ENCODE peak calls at places on chromosome 20, in six cellular contexts. T, Z, W, U, M and I are unnamed samples.

GRCh38 chr20:11553603-11554002 is 364.1 kb upstream of the BTBD3 start:
- DNase-seq in T (no peak), U (no peak), Z (no peak), M (no peak), W (no peak), I (no peak)

GRCh38 chr20:49990310-49990720 is 7.5 kb downstream of the SNAI1 start:
- DNase-seq in M (no peak), U (no peak), T (no peak), Z (no peak), W (no peak), I (no peak)

GRCh38 chr20:58019027-58019849 is 209.2 kb downstream of the ANKRD60 start:
- DNase-seq in Z (no peak), T (no peak), U (no peak), M (no peak), W (no peak), I (no peak)

GRCh38 chr20:56801991-56802740 is 173.1 kb downstream of the TFAP2C start:
- DNase-seq in Z (no peak), W (no peak), M (no peak), T (no peak), U (no peak), I (no peak)

GRCh38 chr20:23298155-23298554 is 52.4 kb upstream of the NXT1 start:
- DNase-seq in U (no peak), Z (no peak), W (no peak), M (no peak), T (no peak), I (no peak)

GRCh38 chr20:59299961-59300340 is 460 bp upstream of the EDN3 start:
- DNase-seq in U (no peak), Z (no peak), T (peak), M (no peak), W (no peak), I (no peak)

GRCh38 chr20:47198254-47198671 is 158.2 kb downstream of the ZMYND8 start:
- DNase-seq in T (no peak), Z (no peak), W (no peak), M (no peak), U (no peak), I (peak)

GRCh38 chr20:58007947-58008346 is 220.5 kb downstream of the ANKRD60 start:
- DNase-seq in M (no peak), W (no peak), U (no peak), Z (no peak), T (no peak), I (no peak)

GRCh38 chr20:24968278-24968677 is 19.2 kb downstream of the CST7 start:
- DNase-seq in T (no peak), W (no peak), Z (no peak), U (no peak), M (no peak), I (no peak)

GRCh38 chr20:8431538-8432434 is 299.7 kb downstream of the PLCB1 start:
- DNase-seq in Z (no peak), U (no peak), M (peak), T (peak), W (no peak), I (no peak)

GRCh38 chr20:18628330-18628941 is 40.6 kb downstream of the DTD1 start:
- DNase-seq in U (no peak), W (no peak), Z (no peak), T (peak), M (no peak), I (no peak)

GRCh38 chr20:53262294-53262840 is 290.2 kb downstream of the TSHZ2 start:
- DNase-seq in Z (no peak), M (no peak), U (no peak), T (no peak), W (no peak), I (no peak)

GRCh38 chr20:17889226-17889625 is 79.4 kb downstream of the SNX5 start:
- DNase-seq in W (no peak), Z (no peak), T (no peak), U (no peak), M (no peak), I (no peak)

GRCh38 chr20:59042796-59043621 is 423 bp upstream of the PRELID3B start:
- DNase-seq in U (peak), T (peak), Z (peak), W (peak), M (peak), I (peak)

GRCh38 chr20:44496976-44497375 is 21.3 kb downstream of the TTPAL start:
- DNase-seq in T (no peak), M (no peak), U (peak), W (no peak), Z (no peak), I (peak)

GRCh38 chr20:60255426-60255825 is 297.2 kb downstream of the CDH26 start:
- DNase-seq in W (no peak), T (no peak), U (no peak), M (no peak), Z (no peak), I (no peak)

GRCh38 chr20:50516180-50516934 is 6.2 kb downstream of the PTPN1 start:
- DNase-seq in T (no peak), Z (no peak), U (no peak), W (no peak), M (no peak), I (no peak)

GRCh38 chr20:51532577-51533191 is 9.8 kb downstream of the NFATC2 start:
- DNase-seq in Z (no peak), T (no peak), U (no peak), M (peak), W (no peak), I (no peak)

GRCh38 chr20:63129991-63130653 is 85.8 kb downstream of the YTHDF1 start:
- DNase-seq in U (no peak), T (no peak), M (no peak), W (no peak), Z (no peak), I (no peak)
- H3K27ac ChIP-seq in U (no peak), T (no peak), M (no peak), W (no peak), Z (no peak), I (no peak)

DNA sequence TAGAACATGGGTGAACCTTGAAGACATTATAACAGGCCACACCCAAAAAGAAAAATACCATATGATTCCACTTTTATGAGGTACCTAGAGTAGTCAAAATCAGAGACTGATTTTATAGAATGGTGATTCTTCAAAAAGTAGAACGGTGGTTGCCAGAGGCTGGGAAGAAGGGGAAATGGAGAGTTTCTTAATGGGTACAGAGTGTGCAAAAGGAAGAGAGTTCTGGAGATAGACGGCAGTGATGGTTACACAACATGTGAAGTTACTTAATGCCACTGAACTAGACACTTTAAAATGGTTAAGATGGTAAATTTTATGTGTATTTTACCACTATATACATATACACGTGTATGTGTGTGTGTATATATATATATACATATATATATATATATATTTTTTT is 80.8 kb downstream of the PRND start:
- DNase-seq in T (no peak), Z (no peak), U (no peak), W (no peak), M (no peak), I (no peak)
- H3K27ac ChIP-seq in T (no peak), Z (no peak), U (no peak), W (no peak), M (no peak), I (no peak)

DNA sequence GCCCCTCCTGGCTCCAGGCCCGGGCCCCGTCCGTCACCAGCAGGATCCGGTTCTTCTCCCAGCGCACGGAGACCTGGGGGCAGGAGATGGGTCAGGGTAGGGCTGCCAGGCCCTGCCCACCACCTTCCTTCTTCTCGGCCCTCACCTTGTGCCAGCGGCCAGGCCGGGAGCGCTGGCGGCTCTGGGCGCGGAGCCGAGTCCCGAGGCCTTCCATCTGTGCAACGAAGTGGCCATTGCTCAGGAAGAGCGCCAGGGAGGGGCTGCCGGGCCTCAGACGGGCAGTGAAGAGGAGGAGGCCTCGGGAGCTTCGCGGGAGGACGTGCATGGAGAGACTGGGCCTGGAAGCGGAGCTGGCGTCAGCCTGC is 7.9 kb downstream of the ADRM1 start:
- DNase-seq in M (no peak), T (no peak), U (no peak), W (no peak), Z (no peak), I (no peak)
- H3K27ac ChIP-seq in M (no peak), T (no peak), U (no peak), W (no peak), Z (no peak), I (no peak)

DNA sequence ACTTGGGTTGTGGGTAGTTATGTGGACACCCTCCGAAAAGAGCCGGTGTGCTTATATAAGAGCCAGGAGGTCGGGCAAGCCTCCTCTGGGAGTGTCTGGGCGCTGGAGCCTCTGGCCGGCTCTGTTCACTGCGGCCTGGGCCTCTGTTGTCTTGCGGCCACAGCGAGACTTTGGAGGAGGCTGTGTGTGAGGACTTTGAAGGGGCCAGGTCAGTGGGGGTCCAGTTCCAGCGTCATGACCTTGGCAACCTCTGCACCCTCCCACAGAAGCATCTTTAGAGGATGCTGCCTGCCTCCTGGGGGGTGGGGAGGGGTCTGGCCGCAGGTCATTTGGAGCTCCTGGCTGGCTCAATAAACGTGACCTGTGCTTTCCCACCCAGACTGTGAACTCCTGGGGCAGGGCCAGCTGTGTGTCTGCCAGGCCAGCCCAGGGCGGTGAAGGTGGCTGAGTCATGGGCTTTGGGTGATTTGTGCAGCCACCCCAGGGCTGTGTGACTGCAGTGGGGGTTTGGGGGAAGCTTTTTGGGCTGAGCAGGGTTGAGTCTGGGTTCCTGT is 1.2 kb downstream of the TCEA2 start:
- DNase-seq in W (no peak), Z (no peak), U (no peak), T (no peak), M (no peak), I (no peak)
- H3K27ac ChIP-seq in W (no peak), Z (no peak), U (peak), T (peak), M (no peak), I (peak)

GRCh38 chr20:63312268-63312667 is 19.3 kb downstream of the COL20A1 start:
- DNase-seq in Z (no peak), U (no peak), W (no peak), T (no peak), M (peak), I (no peak)
- H3K27ac ChIP-seq in Z (no peak), U (no peak), W (no peak), T (no peak), M (no peak), I (no peak)

GRCh38 chr20:3687655-3688054 is 5.8 kb upstream of the ADAM33 start:
- DNase-seq in U (peak), W (no peak), M (no peak), Z (no peak), T (no peak), I (no peak)
- H3K27ac ChIP-seq in U (no peak), W (no peak), M (peak), Z (no peak), T (peak), I (no peak)

GRCh38 chr20:4767084-4767483 is 45.4 kb downstream of the PRND start:
- DNase-seq in W (no peak), U (no peak), T (no peak), Z (no peak), M (no peak), I (no peak)

GRCh38 chr20:4764805-4765204 is 43.1 kb downstream of the PRND start:
- DNase-seq in Z (no peak), U (no peak), W (no peak), M (no peak), T (no peak), I (no peak)

GRCh38 chr20:4763776-4764525 is 42.2 kb downstream of the PRND start:
- DNase-seq in T (no peak), Z (no peak), W (no peak), M (no peak), U (no peak), I (no peak)

GRCh38 chr20:4765681-4766080 is 44.0 kb downstream of the PRND start:
- DNase-seq in W (no peak), T (no peak), M (no peak), Z (no peak), U (no peak), I (no peak)

DNA sequence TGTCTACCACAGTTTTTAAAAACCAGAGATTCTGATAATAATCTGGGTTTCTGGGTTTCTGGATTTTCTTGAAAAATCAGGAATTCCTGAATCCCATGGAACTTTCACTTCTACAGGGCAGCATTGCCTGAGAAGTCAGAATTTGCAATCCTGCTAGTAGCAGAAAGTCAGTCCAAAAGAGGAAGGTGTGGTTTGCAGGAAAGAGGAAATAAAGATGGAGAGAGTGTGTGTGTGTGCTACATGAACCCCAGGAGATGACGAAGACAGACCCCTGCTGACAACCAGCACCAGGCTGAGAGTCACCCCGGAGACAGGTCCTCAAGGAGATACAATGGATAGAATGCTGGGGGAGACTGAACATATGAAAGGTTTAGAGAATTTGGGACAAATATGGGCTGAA is 44.9 kb downstream of the PRND start:
- DNase-seq in T (no peak), Z (no peak), U (no peak), W (no peak), M (no peak), I (no peak)
- H3K27ac ChIP-seq in T (no peak), Z (no peak), U (no peak), W (no peak), M (no peak), I (no peak)

GRCh38 chr20:62552613-62553012 is 76.8 kb upstream of the GATA5 start:
- DNase-seq in M (no peak), U (no peak), T (no peak), W (no peak), Z (no peak), I (no peak)
- H3K27ac ChIP-seq in M (peak), U (no peak), T (no peak), W (no peak), Z (no peak), I (no peak)